ENCODE peak calls at places on chromosomes 6 and 20, in five cellular contexts. T, G, B, V and J are unnamed samples.

GRCh38 chr6:40852667-40853383 is 186.2 kb downstream of the UNC5CL start:
- DNase-seq in T (no peak), G (no peak), B (no peak), V (no peak), J (no peak)

GRCh38 chr6:170114956-170115855 is 175.7 kb downstream of the DLL1 start:
- DNase-seq in T (peak; percentile 9), G (peak; percentile 97), B (no peak), V (no peak), J (no peak)

GRCh38 chr6:96014846-96015245 is 928 bp upstream of the FUT9 start:
- DNase-seq in T (no peak), G (no peak), B (no peak), V (no peak), J (no peak)

GRCh38 chr6:33272358-33273128 is 668 bp downstream of the RPS18 start:
- DNase-seq in T (no peak), G (no peak), B (no peak), V (no peak), J (no peak)

GRCh38 chr6:101683884-101684283 is 290.4 kb downstream of the GRIK2 start:
- DNase-seq in T (no peak), G (no peak), B (no peak), V (no peak), J (no peak)

GRCh38 chr6:26175428-26176181 is 88.4 kb downstream of the HFE start:
- DNase-seq in T (no peak), G (no peak), B (no peak), V (no peak), J (no peak)

GRCh38 chr6:81166770-81167169 is 585.7 kb downstream of the TENT5A start:
- DNase-seq in T (no peak), G (no peak), B (no peak), V (no peak), J (no peak)

GRCh38 chr6:155177369-155177961 is 86.3 kb upstream of the CLDN20 start:
- DNase-seq in T (no peak), G (no peak), B (peak; percentile 38), V (peak; percentile 53), J (no peak)

GRCh38 chr6:3665608-3666007 is 85.9 kb downstream of the PXDC1 start:
- DNase-seq in T (no peak), G (no peak), B (no peak), V (no peak), J (no peak)

GRCh38 chr6:37258405-37258704 is 411 bp upstream of the TMEM217 start:
- DNase-seq in T (no peak), G (no peak), B (no peak), V (no peak), J (no peak)

GRCh38 chr6:149840345-149841075 is 23.6 kb downstream of the LRP11 start:
- DNase-seq in T (peak; percentile 80), G (peak; percentile 62), B (peak; percentile 84), V (peak; percentile 92), J (no peak)

GRCh38 chr20:53899351-53900167 is 170.8 kb downstream of the BCAS1 start:
- DNase-seq in T (peak; percentile 26), G (no peak), B (peak; percentile 44), V (peak; percentile 92), J (no peak)

GRCh38 chr6:126118934-126119333 is 132.6 kb downstream of the TRMT11 start:
- DNase-seq in T (no peak), G (no peak), B (no peak), V (no peak), J (no peak)

GRCh38 chr6:126117251-126117650 is 130.9 kb downstream of the TRMT11 start:
- DNase-seq in T (no peak), G (no peak), B (no peak), V (no peak), J (no peak)

GRCh38 chr6:126123226-126123625 is 136.9 kb downstream of the TRMT11 start:
- DNase-seq in T (no peak), G (peak; percentile 36), B (no peak), V (no peak), J (no peak)

GRCh38 chr6:126113261-126113660 is 126.9 kb downstream of the TRMT11 start:
- DNase-seq in T (no peak), G (no peak), B (no peak), V (no peak), J (no peak)

DNA sequence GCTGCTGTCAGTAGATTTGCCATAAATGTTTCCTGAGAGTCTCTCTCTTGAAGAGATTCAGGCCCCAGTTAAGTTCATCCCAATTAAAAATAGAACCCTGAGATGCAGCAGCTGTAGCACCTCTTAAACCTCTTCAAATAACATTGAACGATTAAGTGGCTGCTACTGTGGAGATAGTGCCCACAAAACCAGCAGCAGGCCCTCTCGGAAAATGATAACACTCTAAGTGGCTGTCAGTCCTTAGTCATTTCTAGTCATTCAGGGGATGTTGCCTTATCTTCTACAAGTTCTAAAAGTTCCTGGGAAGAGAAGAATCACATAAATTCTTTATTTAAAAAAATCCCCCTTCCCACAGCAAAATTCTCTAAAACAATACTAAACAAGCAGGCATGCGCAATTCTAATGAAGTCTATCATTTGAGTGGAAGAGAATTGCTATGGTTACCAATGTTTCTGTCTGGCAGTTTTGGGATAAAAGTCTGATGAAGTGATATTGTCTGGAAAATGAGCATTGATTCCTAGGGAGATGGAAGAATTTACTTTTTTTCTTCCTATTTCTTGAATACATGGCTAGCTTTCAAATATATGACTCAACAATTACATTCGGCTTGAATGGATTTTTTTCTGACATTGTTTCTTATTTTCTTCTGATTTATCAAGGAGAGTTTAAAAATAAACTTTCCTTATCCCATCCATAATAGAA is 131.9 kb downstream of the TRMT11 start:
- DNase-seq in T (no peak), G (no peak), B (no peak), V (no peak), J (no peak)
- TF ChIP-seq CTCF in T (no peak), G (no peak), B (no peak), V (no peak), J (no peak)

DNA sequence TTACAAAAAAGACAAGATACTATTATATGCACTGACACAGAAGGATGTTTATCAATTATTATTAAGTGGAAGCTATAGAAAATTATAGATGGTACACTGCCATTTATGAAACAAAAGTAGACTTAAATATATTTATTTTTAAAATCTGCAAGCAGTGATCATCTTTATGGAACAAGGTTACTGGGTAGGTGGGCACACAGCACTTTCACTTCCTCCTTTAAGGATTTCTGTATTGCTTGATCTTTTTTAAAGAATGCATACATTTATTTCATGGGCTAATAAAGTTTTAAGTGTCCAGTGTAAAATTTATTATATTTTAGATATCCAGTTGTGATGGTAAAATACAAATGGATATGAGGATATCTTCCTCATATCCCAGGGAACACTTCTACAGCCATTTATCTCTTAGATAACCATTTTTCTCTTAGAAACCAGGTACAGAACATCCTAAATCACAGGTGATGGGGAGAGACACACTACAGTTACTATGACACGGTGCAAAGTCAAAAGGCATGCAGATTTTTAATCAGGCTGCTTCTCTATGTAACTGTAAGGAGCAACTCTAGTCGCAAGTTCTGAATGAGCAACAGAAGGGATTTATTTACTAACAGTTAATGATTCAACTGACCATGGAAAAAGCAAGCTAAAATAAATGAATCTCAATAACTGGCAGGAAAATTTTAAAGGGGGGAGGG is 2.3 kb downstream of the FBXL4 start:
- DNase-seq in T (no peak), G (no peak), B (no peak), V (no peak), J (no peak)
- TF ChIP-seq CTCF in T (no peak), G (no peak), B (no peak), V (no peak), J (no peak)

DNA sequence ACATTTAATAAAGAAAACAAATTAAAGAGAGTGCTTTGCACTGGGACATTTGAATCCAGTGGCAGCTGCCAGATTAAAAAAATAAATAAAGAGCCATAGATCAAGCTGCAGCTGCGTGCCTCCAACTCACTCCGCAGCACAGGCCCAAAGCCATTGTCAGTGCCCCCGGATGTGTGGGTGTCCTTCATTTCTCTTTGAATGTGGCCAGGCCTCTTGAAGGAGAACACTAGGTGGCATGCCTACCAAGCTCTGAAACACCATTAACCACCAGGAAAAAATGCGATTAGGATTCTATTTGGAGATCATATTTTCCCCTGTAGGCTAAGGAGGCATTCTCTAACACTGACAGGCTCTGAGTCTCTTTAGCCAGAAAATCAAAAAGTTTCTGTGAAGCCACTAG is 549.8 kb downstream of the PRKN start:
- DNase-seq in T (no peak), G (no peak), B (no peak), V (no peak), J (no peak)
- TF ChIP-seq CTCF in T (peak; percentile 25), G (peak; percentile 9), B (no peak), V (no peak), J (peak; percentile 46)

GRCh38 chr20:50844430-50845100 is 49.7 kb downstream of the BCAS4 start:
- DNase-seq in T (no peak), G (no peak), B (peak; percentile 53), V (peak; percentile 100), J (peak; percentile 56)
- TF ChIP-seq CTCF in T (no peak), G (no peak), B (no peak), V (no peak), J (no peak)

GRCh38 chr6:158801655-158802294 is 17.4 kb downstream of the EZR start:
- DNase-seq in T (peak; percentile 67), G (no peak), B (no peak), V (no peak), J (no peak)

GRCh38 chr6:158797331-158798202 is 21.6 kb downstream of the EZR start:
- DNase-seq in T (no peak), G (no peak), B (no peak), V (no peak), J (no peak)

GRCh38 chr6:158798311-158798710 is 20.9 kb downstream of the EZR start:
- DNase-seq in T (no peak), G (no peak), B (no peak), V (no peak), J (no peak)

GRCh38 chr6:158796353-158796752 is 22.8 kb downstream of the EZR start:
- DNase-seq in T (no peak), G (no peak), B (no peak), V (no peak), J (no peak)

GRCh38 chr6:158799051-158799792 is 19.9 kb downstream of the EZR start:
- DNase-seq in T (no peak), G (peak; percentile 53), B (no peak), V (no peak), J (no peak)
- TF ChIP-seq CTCF in T (no peak), G (no peak), B (no peak), V (no peak), J (no peak)

DNA sequence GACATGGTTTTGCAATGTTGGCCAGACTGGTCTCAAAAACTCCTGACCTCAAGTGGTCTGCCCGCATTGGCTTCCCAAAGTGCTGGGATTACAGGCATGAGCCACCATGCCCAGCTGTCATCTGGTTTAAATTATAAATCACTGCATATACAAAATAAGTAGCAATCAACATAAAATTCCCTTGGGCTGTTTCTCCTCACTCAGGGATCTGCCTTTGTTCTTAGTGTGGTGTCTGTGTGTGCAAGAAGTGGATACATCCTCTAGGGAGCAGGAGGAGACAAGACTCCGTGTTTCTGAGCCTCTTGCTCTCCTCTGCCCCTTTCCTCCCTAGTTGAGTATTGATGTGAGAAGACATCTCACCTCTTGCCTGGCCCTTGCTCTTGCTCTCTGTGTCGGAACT is 65.2 kb upstream of the ADGRF4 start:
- DNase-seq in T (no peak), G (no peak), B (no peak), V (peak; percentile 24), J (no peak)
- TF ChIP-seq CTCF in T (no peak), G (no peak), B (no peak), V (no peak), J (no peak)

GRCh38 chr6:42563697-42564495 is at the start of gene UBR2:
- DNase-seq in T (peak; percentile 95), G (peak; percentile 94), B (peak; percentile 99), V (peak; percentile 93), J (peak; percentile 97)
- TF ChIP-seq CTCF in T (no peak), G (peak; percentile 40), B (no peak), V (peak; percentile 16), J (no peak)